ENCODE peak calls at places on chromosomes 16 and 17, in six cellular contexts. Y, B, X, Z, F and C are unnamed samples.

GRCh38 chr16:20520103-20520502 is 56.1 kb downstream of the ACSM2B start:
- DNase-seq in X (no peak), Y (no peak), F (no peak), B (no peak), Z (no peak), C (no peak)

GRCh38 chr16:24036614-24037013 is 200.8 kb downstream of the PRKCB start:
- DNase-seq in Z (peak), F (no peak), X (peak), Y (peak), B (peak), C (peak)

GRCh38 chr17:81814748-81815645 is 11.0 kb downstream of the GCGR start:
- DNase-seq in X (no peak), B (no peak), Z (no peak), F (no peak), Y (no peak), C (no peak)

GRCh38 chr17:83111516-83112282 is 32.3 kb downstream of the METRNL start:
- DNase-seq in B (no peak), Z (no peak), Y (no peak), F (no peak), X (no peak), C (no peak)

GRCh38 chr17:29358421-29358820 is 31.7 kb upstream of the TAOK1 start:
- DNase-seq in Y (no peak), F (no peak), X (no peak), B (no peak), Z (no peak), C (no peak)

GRCh38 chr17:44558349-44559287 is 1.3 kb downstream of the FZD2 start:
- DNase-seq in F (no peak), Y (no peak), B (peak), X (no peak), Z (no peak), C (no peak)

GRCh38 chr16:65731840-65732239 is 610.0 kb upstream of the CDH11 start:
- DNase-seq in Y (no peak), B (no peak), X (no peak), F (no peak), Z (no peak), C (no peak)

GRCh38 chr16:79848739-79849518 is 248.4 kb upstream of the MAF start:
- DNase-seq in Z (no peak), F (no peak), Y (no peak), B (peak), X (no peak), C (no peak)

GRCh38 chr17:76748657-76749056 is 10.7 kb downstream of the MFSD11 start:
- DNase-seq in B (no peak), X (no peak), Z (no peak), F (no peak), Y (no peak), C (no peak)

GRCh38 chr17:35438433-35438832 is 6.1 kb upstream of the SLFN12 start:
- DNase-seq in X (no peak), B (no peak), Y (no peak), F (no peak), Z (no peak), C (no peak)

GRCh38 chr16:23557779-23558330 is 328 bp downstream of the UBFD1 start:
- DNase-seq in F (no peak), X (no peak), Z (no peak), Y (peak), B (peak), C (peak)

GRCh38 chr17:77400445-77400870 is 259.7 kb downstream of the SEC14L1 start:
- DNase-seq in F (no peak), Y (no peak), X (peak), B (no peak), Z (no peak), C (peak)

GRCh38 chr17:7549401-7550055 is 670 bp downstream of the TNFSF12 start:
- DNase-seq in F (no peak), Y (no peak), Z (no peak), B (no peak), X (no peak), C (no peak)

GRCh38 chr17:50373705-50374104 is 676 bp downstream of the EME1 start:
- DNase-seq in B (no peak), Y (no peak), F (no peak), Z (no peak), X (no peak), C (no peak)

GRCh38 chr17:48062273-48062672 is 14.1 kb downstream of the NFE2L1 start:
- DNase-seq in F (no peak), X (no peak), Z (no peak), Y (no peak), B (no peak), C (no peak)

GRCh38 chr17:41065829-41066624 is at the start of gene KRTAP2-4:
- DNase-seq in Z (peak), F (no peak), Y (peak), X (no peak), B (no peak), C (no peak)

GRCh38 chr16:1288813-1289479 is 20.5 kb upstream of the UBE2I start:
- DNase-seq in X (no peak), Y (no peak), F (no peak), Z (no peak), B (no peak), C (no peak)

GRCh38 chr17:40323731-40324650 is 15.0 kb downstream of the RARA start:
- DNase-seq in X (peak), B (peak), Z (no peak), Y (no peak), F (no peak), C (peak)

GRCh38 chr17:78546476-78546875 is 30.7 kb downstream of the DNAH17 start:
- DNase-seq in F (no peak), B (no peak), X (no peak), Y (no peak), Z (no peak), C (no peak)

GRCh38 chr17:53588317-53588716 is 234.4 kb upstream of the KIF2B start:
- DNase-seq in Y (no peak), F (no peak), X (no peak), Z (no peak), B (no peak), C (no peak)

GRCh38 chr17:5921919-5922318 is 148.3 kb upstream of the WSCD1 start:
- DNase-seq in X (no peak), B (no peak), Z (peak), Y (peak), F (no peak), C (no peak)

GRCh38 chr16:20611975-20612471 is 35.9 kb upstream of the ACSM2B start:
- DNase-seq in Z (no peak), B (peak), X (no peak), Y (no peak), F (no peak), C (no peak)

GRCh38 chr16:30470170-30470512 is 2.4 kb upstream of the ITGAL start:
- DNase-seq in X (no peak), F (no peak), B (no peak), Y (no peak), Z (no peak), C (no peak)

GRCh38 chr17:50348522-50349240 is 2.8 kb downstream of the XYLT2 start:
- DNase-seq in F (no peak), Y (peak), B (no peak), X (no peak), Z (no peak), C (no peak)

GRCh38 chr17:35807371-35808144 is 1.7 kb upstream of the TAF15 start:
- DNase-seq in B (no peak), X (peak), Z (no peak), F (no peak), Y (no peak), C (peak)

GRCh38 chr16:78325532-78325931 is 226.1 kb downstream of the WWOX start:
- DNase-seq in F (no peak), X (peak), Z (no peak), B (no peak), Y (no peak), C (no peak)

GRCh38 chr16:12317121-12317810 is 340.7 kb downstream of the SNX29 start:
- DNase-seq in Y (no peak), X (no peak), F (no peak), Z (no peak), B (no peak), C (no peak)

GRCh38 chr16:82232806-82233205 is 62.8 kb upstream of the MPHOSPH6 start:
- DNase-seq in X (no peak), F (no peak), B (no peak), Z (no peak), Y (no peak), C (no peak)

GRCh38 chr16:66740533-66740932 is 10.9 kb downstream of the DYNC1LI2 start:
- DNase-seq in B (no peak), F (no peak), X (peak), Y (no peak), Z (no peak), C (peak)

GRCh38 chr16:78200623-78201096 is 101.2 kb downstream of the WWOX start:
- DNase-seq in X (no peak), Y (no peak), B (no peak), Z (no peak), F (no peak), C (no peak)

GRCh38 chr17:63331301-63331700 is 114.8 kb downstream of the CYB561 start:
- DNase-seq in X (no peak), F (no peak), Z (no peak), Y (no peak), B (no peak), C (no peak)

GRCh38 chr16:57278494-57278893 is 6.0 kb downstream of the PLLP start:
- DNase-seq in B (no peak), Z (no peak), Y (no peak), F (no peak), X (no peak), C (no peak)

GRCh38 chr16:57277586-57277985 is 6.9 kb downstream of the PLLP start:
- DNase-seq in X (no peak), B (no peak), F (no peak), Y (peak), Z (peak), C (peak)

GRCh38 chr16:57281791-57282190 is 2.7 kb downstream of the PLLP start:
- DNase-seq in X (no peak), F (no peak), Z (no peak), Y (no peak), B (no peak), C (no peak)

GRCh38 chr16:57282510-57283213 is 1.8 kb downstream of the PLLP start:
- DNase-seq in Y (no peak), B (no peak), Z (no peak), F (no peak), X (no peak), C (no peak)

DNA sequence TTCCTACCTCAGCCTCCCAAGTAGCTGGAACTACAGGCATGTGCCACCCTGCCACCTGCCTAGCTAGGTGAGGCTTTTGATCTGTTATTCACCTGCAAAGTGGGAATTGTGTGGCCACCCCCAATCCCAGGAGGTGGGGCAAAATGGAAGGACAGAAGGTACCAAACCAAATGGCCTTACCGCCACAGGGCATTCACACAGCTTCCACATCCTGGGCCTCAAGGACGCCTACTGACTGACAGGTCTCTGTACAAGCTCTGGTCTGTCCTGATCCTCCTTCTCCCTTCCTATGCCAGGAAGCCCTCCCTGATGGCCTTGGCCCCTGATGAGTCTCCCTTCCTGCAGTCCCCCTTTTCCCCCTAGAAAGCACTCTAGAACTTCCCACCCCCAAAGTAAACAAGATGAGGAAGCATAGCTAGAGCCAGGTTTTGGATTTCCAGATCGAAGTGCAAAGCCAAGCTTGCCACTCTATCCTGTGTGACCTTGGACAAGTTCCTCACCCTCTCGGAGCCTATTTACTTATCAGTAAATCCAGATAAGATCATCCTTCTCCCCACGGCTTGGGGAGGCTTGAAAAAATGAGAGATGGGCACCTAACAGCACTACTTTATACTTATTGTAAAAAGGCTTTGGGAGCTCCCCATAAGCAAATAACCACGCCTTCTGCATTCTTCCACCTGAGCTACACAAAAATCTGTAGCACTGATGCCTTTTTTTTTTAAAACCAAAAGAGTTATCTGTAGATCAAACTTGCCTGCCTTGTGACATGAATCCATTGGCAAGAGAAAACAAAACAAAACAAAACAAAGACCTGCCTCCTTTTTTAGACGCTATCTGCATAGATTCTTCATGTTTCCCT is 4.5 kb downstream of the PLLP start:
- DNase-seq in Z (no peak), B (no peak), F (no peak), Y (no peak), X (no peak), C (no peak)
- TF ChIP-seq POLR2A in Z (no peak), B (no peak), F (no peak), Y (no peak), X (no peak), C (no peak)

DNA sequence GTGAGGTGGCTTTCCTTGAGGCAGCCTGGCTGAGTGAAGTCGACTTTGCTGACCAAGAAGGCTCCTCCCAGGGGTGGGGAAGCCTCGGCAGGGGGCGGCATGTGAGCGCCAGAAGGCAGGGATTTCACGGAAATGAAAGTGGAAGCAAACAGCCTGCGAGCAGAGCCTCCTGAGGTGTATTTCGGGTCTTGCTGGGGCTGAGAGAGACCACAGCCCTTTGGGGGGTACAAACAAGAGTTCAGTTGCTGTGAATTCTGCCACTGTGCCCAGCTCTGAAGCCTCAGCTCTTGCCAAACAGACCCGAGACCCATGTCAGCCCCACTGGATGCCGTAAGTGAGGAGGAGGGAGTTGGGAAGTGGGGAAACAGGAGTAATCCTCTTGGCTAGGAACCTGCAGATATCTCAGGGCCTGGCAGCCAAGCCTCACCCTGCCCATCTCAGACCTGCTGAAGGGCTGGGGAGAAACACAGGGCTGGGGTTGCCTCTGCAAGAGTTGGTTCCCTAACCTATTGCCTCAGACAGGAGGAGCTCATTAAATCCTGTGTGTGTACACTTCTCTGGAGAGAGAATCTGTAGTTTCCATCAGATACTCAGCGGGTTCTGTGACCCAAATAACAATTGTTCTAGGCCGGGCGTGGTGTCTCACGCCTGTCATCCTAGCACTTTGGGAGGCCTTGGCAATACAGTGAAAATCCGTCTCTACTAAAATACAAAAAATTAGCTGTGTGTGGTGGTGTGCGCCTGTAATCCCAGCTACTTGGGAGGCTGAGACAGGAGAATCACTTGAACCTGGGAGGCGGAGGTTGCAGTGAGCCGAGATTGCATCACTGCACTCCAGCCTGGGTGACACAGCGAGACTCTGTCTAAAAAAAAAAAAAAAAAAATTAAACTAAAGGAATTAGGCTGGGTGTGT is at the start of gene IFI35:
- DNase-seq in Z (peak), Y (no peak), B (peak), F (peak), X (peak), C (peak)
- TF ChIP-seq POLR2A in Z (peak), Y (peak), B (peak), F (no peak), X (peak), C (peak)

GRCh38 chr16:4538386-4539235 is at the start of gene CDIP1:
- DNase-seq in Z (peak), Y (peak), B (peak), F (peak), X (peak), C (peak)
- TF ChIP-seq POLR2A in Z (peak), Y (peak), B (peak), F (peak), X (peak), C (peak)

GRCh38 chr17:56449176-56449575 is 144.3 kb upstream of the NOG start:
- DNase-seq in B (no peak), X (no peak), Z (no peak), F (no peak), Y (no peak), C (no peak)
- TF ChIP-seq POLR2A in B (no peak), X (no peak), Z (no peak), F (no peak), Y (no peak), C (no peak)

GRCh38 chr17:68511671-68512246 is 471 bp upstream of the PRKAR1A start:
- DNase-seq in X (peak), F (peak), Y (peak), Z (peak), B (peak), C (peak)

GRCh38 chr17:68512967-68513474 is 791 bp downstream of the PRKAR1A start:
- DNase-seq in F (no peak), X (peak), B (no peak), Y (peak), Z (peak), C (peak)

GRCh38 chr17:68511254-68511670 is 968 bp upstream of the PRKAR1A start:
- DNase-seq in F (no peak), Z (peak), Y (no peak), X (no peak), B (peak), C (no peak)

GRCh38 chr17:68513932-68514331 is 1.7 kb downstream of the PRKAR1A start:
- DNase-seq in B (no peak), F (no peak), Y (no peak), Z (no peak), X (peak), C (no peak)

DNA sequence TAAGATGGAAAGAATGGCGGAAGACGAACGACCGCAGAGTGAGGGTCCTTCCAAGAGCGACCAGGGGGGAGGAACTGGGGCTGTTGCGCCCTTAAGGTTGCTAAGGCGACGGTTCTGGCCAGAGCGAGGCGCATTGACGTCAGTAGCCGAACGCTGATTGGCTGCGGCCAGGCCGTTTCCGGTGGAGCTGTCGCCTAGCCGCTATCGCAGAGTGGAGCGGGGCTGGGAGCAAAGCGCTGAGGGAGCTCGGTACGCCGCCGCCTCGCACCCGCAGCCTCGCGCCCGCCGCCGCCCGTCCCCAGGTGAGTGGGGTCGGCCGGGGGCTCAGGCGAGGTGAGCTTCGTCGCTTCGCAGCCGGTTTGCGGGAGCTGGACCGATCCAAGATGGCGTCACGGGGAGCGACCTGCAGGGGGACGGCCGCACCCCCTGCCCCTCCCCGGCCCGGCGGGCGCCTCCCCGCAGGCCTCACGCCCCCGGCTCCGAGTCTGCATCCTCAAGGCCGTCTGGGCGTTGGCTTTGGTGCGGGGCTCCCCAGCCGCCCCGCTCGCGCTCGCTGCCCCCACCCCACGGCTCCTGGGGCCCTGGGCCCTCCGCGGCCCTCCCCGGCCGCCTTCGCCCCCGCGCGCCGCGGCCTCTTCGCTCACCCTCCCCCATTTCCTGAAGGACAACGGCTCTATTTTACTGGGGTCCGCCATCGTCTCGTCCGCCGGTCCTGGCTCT is at the start of gene PRKAR1A:
- DNase-seq in F (peak), X (peak), Y (peak), Z (peak), B (peak), C (peak)
- TF ChIP-seq POLR2A in F (peak), X (peak), Y (peak), Z (peak), B (peak), C (peak)

DNA sequence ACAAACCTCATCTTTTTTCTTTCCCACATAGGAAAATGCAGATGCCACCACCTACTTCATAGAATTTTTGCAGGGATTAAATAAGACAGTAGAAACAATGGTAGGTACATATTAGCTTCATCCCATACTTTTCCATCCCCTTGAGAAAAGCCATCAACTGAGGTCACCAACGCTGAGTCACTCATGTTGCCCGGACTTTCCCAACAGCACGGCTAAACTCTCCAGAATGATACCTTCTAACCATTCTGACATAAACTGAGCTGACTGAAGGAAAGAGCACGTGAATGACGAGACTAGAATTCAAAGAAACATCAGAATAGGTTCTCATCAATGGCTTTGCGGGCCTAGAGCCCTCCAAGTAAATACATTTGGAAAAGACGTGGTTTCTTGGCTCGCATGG is 146.0 kb upstream of the RCVRN start:
- DNase-seq in X (no peak), Y (no peak), Z (no peak), F (no peak), B (no peak), C (no peak)
- TF ChIP-seq POLR2A in X (no peak), Y (no peak), Z (no peak), F (no peak), B (no peak), C (no peak)

GRCh38 chr17:71063559-71063958 is 894.2 kb downstream of the KCNJ2 start:
- DNase-seq in B (no peak), Z (no peak), X (no peak), F (no peak), Y (no peak), C (no peak)

GRCh38 chr17:71068351-71068750 is 899.0 kb downstream of the KCNJ2 start:
- DNase-seq in Z (no peak), F (no peak), X (no peak), B (no peak), Y (no peak), C (no peak)

GRCh38 chr17:71057448-71057847 is 888.1 kb downstream of the KCNJ2 start:
- DNase-seq in Z (no peak), X (no peak), Y (no peak), B (no peak), F (no peak), C (no peak)

GRCh38 chr17:71057938-71058337 is 888.6 kb downstream of the KCNJ2 start:
- DNase-seq in Z (no peak), X (no peak), B (no peak), Y (no peak), F (no peak), C (no peak)

GRCh38 chr17:71063127-71063526 is 893.8 kb downstream of the KCNJ2 start:
- DNase-seq in B (no peak), Y (no peak), X (no peak), Z (no peak), F (no peak), C (no peak)
- TF ChIP-seq POLR2A in B (no peak), Y (no peak), X (no peak), Z (no peak), F (no peak), C (no peak)